ENCODE peak calls at places on chromosomes 7 and 10, in eight cellular contexts. Z, F, G, T, V, Q, C and E are unnamed samples.

GRCh38 chr7:138753611-138754010 is 44.2 kb upstream of the TMEM213 start:
- DNase-seq in Q (no peak), F (no peak), G (no peak), V (no peak), C (no peak), Z (no peak), T (no peak), E (no peak)

GRCh38 chr10:119306514-119306951 is 99.2 kb downstream of the GRK5 start:
- DNase-seq in V (peak; percentile 53), G (peak; percentile 80), Q (no peak), C (no peak), F (no peak), T (no peak), Z (no peak), E (peak; percentile 51)

GRCh38 chr7:98119257-98119918 is 12.7 kb downstream of the LMTK2 start:
- DNase-seq in Z (peak; percentile 80), G (no peak), C (no peak), Q (no peak), T (no peak), F (peak; percentile 18), V (no peak), E (peak; percentile 46)

GRCh38 chr10:69403519-69403918 is 13.2 kb downstream of the TACR2 start:
- DNase-seq in C (no peak), G (no peak), F (no peak), Z (peak; percentile 64), Q (no peak), T (no peak), V (peak; percentile 82), E (no peak)

GRCh38 chr10:32650246-32650655 is 204.3 kb downstream of the CCDC7 start:
- DNase-seq in Q (no peak), F (no peak), V (no peak), Z (peak; percentile 78), T (no peak), C (no peak), G (no peak), E (no peak)

GRCh38 chr10:133167693-133168616 is 7.9 kb downstream of the KNDC1 start:
- DNase-seq in C (no peak), Z (no peak), T (no peak), V (no peak), G (no peak), Q (no peak), F (no peak), E (no peak)

GRCh38 chr10:131172433-131172832 is 139.1 kb downstream of the TCERG1L start:
- DNase-seq in V (no peak), Q (no peak), Z (no peak), G (no peak), T (no peak), C (no peak), F (no peak), E (no peak)

GRCh38 chr10:112229096-112229495 is 45.5 kb upstream of the GPAM start:
- DNase-seq in F (no peak), Q (no peak), G (no peak), T (no peak), Z (no peak), C (no peak), V (no peak), E (no peak)

GRCh38 chr7:22884911-22885823 is 62.5 kb upstream of the TOMM7 start:
- DNase-seq in T (no peak), V (no peak), C (no peak), Q (no peak), Z (peak; percentile 31), F (no peak), G (no peak), E (no peak)

GRCh38 chr7:133458688-133459087 is 205.8 kb downstream of the EXOC4 start:
- DNase-seq in C (no peak), G (no peak), Q (no peak), Z (no peak), T (no peak), F (no peak), V (no peak), E (no peak)

GRCh38 chr10:124943301-124944092 is 1.6 kb downstream of the ZRANB1 start:
- DNase-seq in F (no peak), T (no peak), C (peak; percentile 7), Z (peak; percentile 92), Q (no peak), G (no peak), V (no peak), E (peak; percentile 13)

GRCh38 chr7:14974688-14975087 is 72.1 kb upstream of the DGKB start:
- DNase-seq in T (no peak), G (no peak), Z (no peak), F (no peak), C (no peak), V (no peak), Q (no peak), E (no peak)

GRCh38 chr7:7696458-7697119 is 21.8 kb downstream of the RPA3 start:
- DNase-seq in Q (no peak), T (peak; percentile 16), Z (peak; percentile 66), C (peak; percentile 65), V (no peak), F (no peak), G (no peak), E (no peak)

GRCh38 chr7:134948736-134949135 is 37.6 kb upstream of the AGBL3 start:
- DNase-seq in V (no peak), Z (no peak), G (no peak), F (no peak), C (no peak), T (no peak), Q (no peak), E (no peak)

GRCh38 chr7:4267326-4268039 is 414.6 kb upstream of the FOXK1 start:
- DNase-seq in G (no peak), C (no peak), Z (no peak), F (no peak), Q (no peak), T (no peak), V (no peak), E (no peak)

GRCh38 chr10:46050956-46051355 is 4.9 kb upstream of the MSMB start:
- DNase-seq in V (no peak), F (no peak), G (no peak), T (no peak), Z (peak; percentile 74), Q (no peak), C (no peak), E (no peak)

GRCh38 chr10:121661451-121661851 is 63.2 kb upstream of the FGFR2 start:
- DNase-seq in C (no peak), V (no peak), T (no peak), G (no peak), Z (no peak), F (no peak), Q (no peak), E (no peak)

GRCh38 chr7:83704564-83704963 is 55.6 kb upstream of the SEMA3E start:
- DNase-seq in Z (no peak), Q (no peak), G (no peak), F (no peak), V (no peak), T (no peak), C (no peak), E (no peak)

GRCh38 chr10:48729222-48729621 is 44.5 kb downstream of the WDFY4 start:
- DNase-seq in G (no peak), F (no peak), Q (no peak), T (no peak), V (no peak), C (no peak), Z (no peak), E (no peak)

GRCh38 chr10:18753496-18753895 is 94.3 kb downstream of the ARL5B start:
- DNase-seq in Z (no peak), F (no peak), G (no peak), C (no peak), Q (peak; percentile 6), T (no peak), V (no peak), E (peak; percentile 4)

GRCh38 chr7:90298145-90299038 is 22.7 kb downstream of the FAM237B start:
- DNase-seq in V (no peak), T (no peak), Q (no peak), Z (peak; percentile 74), C (peak; percentile 29), F (no peak), G (no peak), E (peak; percentile 61)

GRCh38 chr7:8387551-8388256 is 45.7 kb upstream of the NXPH1 start:
- DNase-seq in G (no peak), Q (no peak), F (no peak), C (no peak), T (no peak), Z (no peak), V (no peak), E (no peak)

GRCh38 chr7:2670720-2671391 is 17.1 kb upstream of the AMZ1 start:
- DNase-seq in Z (peak; percentile 70), V (no peak), T (peak; percentile 94), G (peak; percentile 88), F (no peak), C (peak; percentile 51), Q (peak; percentile 83), E (peak; percentile 72)

GRCh38 chr7:130154131-130154500 is 51.1 kb downstream of the TMEM209 start:
- DNase-seq in F (no peak), Q (no peak), T (no peak), V (no peak), Z (no peak), C (no peak), G (no peak), E (no peak)

GRCh38 chr10:28678687-28679457 is 1.6 kb downstream of the BAMBI start:
- DNase-seq in T (no peak), V (no peak), C (no peak), Q (no peak), G (no peak), Z (no peak), F (no peak), E (no peak)